ENCODE peak calls at places on chromosomes 3 and 15, in ten cellular contexts. One of them, this sample, is unnamed.

GRCh38 chr15:71505962-71506361 is 304.4 kb upstream of the NR2E3 start:
- DNase-seq in NCI-H2029: no peak
- DNase-seq in NCI-H2081: no peak
- DNase-seq in activated CD4-positive, alpha-beta memory T cell treated with anti-CD3 and anti-CD28 coated beads, Interleukin-2, amount 10 ng/mL, durations not matched to agents 7 days and 5 days: no peak
- DNase-seq in HS-5: no peak
- DNase-seq in fibroblast of mammary gland: no peak
- DNase-seq in OCI-M1: no peak
- DNase-seq in epithelial cell of esophagus: no peak
- DNase-seq in germinal center: no peak
- DNase-seq in SK-MEL-5: no peak
- DNase-seq in this sample: no peak

GRCh38 chr15:56042031-56042430 is 48.6 kb upstream of the NEDD4 start:
- DNase-seq in NCI-H2029: no peak
- DNase-seq in NCI-H2081: no peak
- DNase-seq in activated CD4-positive, alpha-beta memory T cell treated with anti-CD3 and anti-CD28 coated beads, Interleukin-2, amount 10 ng/mL, durations not matched to agents 7 days and 5 days: no peak
- DNase-seq in HS-5: no peak
- DNase-seq in fibroblast of mammary gland: no peak
- DNase-seq in OCI-M1: no peak
- DNase-seq in epithelial cell of esophagus: peak
- DNase-seq in germinal center: no peak
- DNase-seq in SK-MEL-5: no peak
- DNase-seq in this sample: peak

GRCh38 chr15:81091889-81092558 is 42.0 kb upstream of the CFAP161 start:
- DNase-seq in NCI-H2029: no peak
- DNase-seq in NCI-H2081: no peak
- DNase-seq in activated CD4-positive, alpha-beta memory T cell treated with anti-CD3 and anti-CD28 coated beads, Interleukin-2, amount 10 ng/mL, durations not matched to agents 7 days and 5 days: no peak
- DNase-seq in HS-5: peak
- DNase-seq in fibroblast of mammary gland: peak
- DNase-seq in OCI-M1: peak
- DNase-seq in epithelial cell of esophagus: peak
- DNase-seq in germinal center: no peak
- DNase-seq in SK-MEL-5: peak
- DNase-seq in this sample: peak

GRCh38 chr3:127049390-127049789 is 66.5 kb downstream of the PLXNA1 start:
- DNase-seq in NCI-H2029: no peak
- DNase-seq in NCI-H2081: no peak
- DNase-seq in activated CD4-positive, alpha-beta memory T cell treated with anti-CD3 and anti-CD28 coated beads, Interleukin-2, amount 10 ng/mL, durations not matched to agents 7 days and 5 days: no peak
- DNase-seq in HS-5: no peak
- DNase-seq in fibroblast of mammary gland: no peak
- DNase-seq in OCI-M1: no peak
- DNase-seq in epithelial cell of esophagus: no peak
- DNase-seq in germinal center: no peak
- DNase-seq in SK-MEL-5: peak
- DNase-seq in this sample: peak

GRCh38 chr3:157239082-157239704 is 79.2 kb upstream of the CCNL1 start:
- DNase-seq in NCI-H2029: peak
- DNase-seq in NCI-H2081: peak
- DNase-seq in activated CD4-positive, alpha-beta memory T cell treated with anti-CD3 and anti-CD28 coated beads, Interleukin-2, amount 10 ng/mL, durations not matched to agents 7 days and 5 days: peak
- DNase-seq in HS-5: no peak
- DNase-seq in fibroblast of mammary gland: peak
- DNase-seq in OCI-M1: peak
- DNase-seq in epithelial cell of esophagus: peak
- DNase-seq in germinal center: peak
- DNase-seq in SK-MEL-5: peak
- DNase-seq in this sample: peak

GRCh38 chr15:85407421-85408269 is 27.2 kb downstream of the AKAP13 start:
- DNase-seq in NCI-H2029: peak
- DNase-seq in NCI-H2081: peak
- DNase-seq in activated CD4-positive, alpha-beta memory T cell treated with anti-CD3 and anti-CD28 coated beads, Interleukin-2, amount 10 ng/mL, durations not matched to agents 7 days and 5 days: peak
- DNase-seq in HS-5: peak
- DNase-seq in fibroblast of mammary gland: peak
- DNase-seq in OCI-M1: no peak
- DNase-seq in epithelial cell of esophagus: peak
- DNase-seq in germinal center: peak
- DNase-seq in SK-MEL-5: peak
- DNase-seq in this sample: peak

GRCh38 chr3:194278186-194278845 is 72.8 kb downstream of the CPN2 start:
- DNase-seq in NCI-H2029: no peak
- DNase-seq in NCI-H2081: no peak
- DNase-seq in activated CD4-positive, alpha-beta memory T cell treated with anti-CD3 and anti-CD28 coated beads, Interleukin-2, amount 10 ng/mL, durations not matched to agents 7 days and 5 days: no peak
- DNase-seq in HS-5: no peak
- DNase-seq in fibroblast of mammary gland: no peak
- DNase-seq in OCI-M1: no peak
- DNase-seq in epithelial cell of esophagus: no peak
- DNase-seq in germinal center: no peak
- DNase-seq in SK-MEL-5: no peak
- DNase-seq in this sample: no peak

GRCh38 chr3:112097378-112097777 is 11.2 kb downstream of the C3orf52 start:
- DNase-seq in NCI-H2029: peak
- DNase-seq in NCI-H2081: peak
- DNase-seq in activated CD4-positive, alpha-beta memory T cell treated with anti-CD3 and anti-CD28 coated beads, Interleukin-2, amount 10 ng/mL, durations not matched to agents 7 days and 5 days: no peak
- DNase-seq in HS-5: peak
- DNase-seq in fibroblast of mammary gland: peak
- DNase-seq in OCI-M1: peak
- DNase-seq in epithelial cell of esophagus: peak
- DNase-seq in germinal center: no peak
- DNase-seq in SK-MEL-5: peak
- DNase-seq in this sample: peak

GRCh38 chr3:87792532-87793321 is 266.1 kb downstream of the CGGBP1 start:
- DNase-seq in NCI-H2029: no peak
- DNase-seq in NCI-H2081: peak
- DNase-seq in activated CD4-positive, alpha-beta memory T cell treated with anti-CD3 and anti-CD28 coated beads, Interleukin-2, amount 10 ng/mL, durations not matched to agents 7 days and 5 days: no peak
- DNase-seq in HS-5: no peak
- DNase-seq in fibroblast of mammary gland: no peak
- DNase-seq in OCI-M1: peak
- DNase-seq in epithelial cell of esophagus: peak
- DNase-seq in germinal center: no peak
- DNase-seq in SK-MEL-5: no peak
- DNase-seq in this sample: peak

GRCh38 chr15:82081904-82082810 is 36.3 kb upstream of the MEX3B start:
- DNase-seq in NCI-H2029: no peak
- DNase-seq in NCI-H2081: no peak
- DNase-seq in activated CD4-positive, alpha-beta memory T cell treated with anti-CD3 and anti-CD28 coated beads, Interleukin-2, amount 10 ng/mL, durations not matched to agents 7 days and 5 days: no peak
- DNase-seq in HS-5: peak
- DNase-seq in fibroblast of mammary gland: peak
- DNase-seq in OCI-M1: peak
- DNase-seq in epithelial cell of esophagus: peak
- DNase-seq in germinal center: no peak
- DNase-seq in SK-MEL-5: peak
- DNase-seq in this sample: peak

GRCh38 chr15:79031201-79031600 is 59.4 kb downstream of the RASGRF1 start:
- DNase-seq in NCI-H2029: no peak
- DNase-seq in NCI-H2081: no peak
- DNase-seq in activated CD4-positive, alpha-beta memory T cell treated with anti-CD3 and anti-CD28 coated beads, Interleukin-2, amount 10 ng/mL, durations not matched to agents 7 days and 5 days: no peak
- DNase-seq in HS-5: no peak
- DNase-seq in fibroblast of mammary gland: no peak
- DNase-seq in OCI-M1: no peak
- DNase-seq in epithelial cell of esophagus: no peak
- DNase-seq in germinal center: no peak
- DNase-seq in SK-MEL-5: no peak
- DNase-seq in this sample: no peak